ENCODE peak calls at places on chromosome 5, in four cellular contexts. V is left lobe of liver, W is nucleus accumbens, L is natural killer cell. O is an unnamed sample.

GRCh38 chr5:148090780-148091221 is 27.0 kb downstream of the SPINK5 start:
- DNase-seq in L (no peak), V (no peak), W (no peak), O (no peak)

GRCh38 chr5:74316064-74316586 is 324.4 kb downstream of the ENC1 start:
- DNase-seq in W (no peak), V (no peak), L (no peak), O (no peak)

GRCh38 chr5:14143509-14143842 is 334 bp downstream of the TRIO start:
- DNase-seq in W (no peak), V (no peak), L (no peak), O (no peak)

GRCh38 chr5:81994679-81995078 is 22.9 kb downstream of the ATG10 start:
- DNase-seq in L (no peak), V (no peak), W (no peak), O (no peak)

GRCh38 chr5:135219868-135220267 is 179.2 kb downstream of the MACROH2A1 start:
- DNase-seq in L (no peak), W (no peak), V (peak), O (no peak)

GRCh38 chr5:77396017-77396416 is 96.1 kb downstream of the WDR41 start:
- DNase-seq in V (no peak), L (no peak), W (no peak), O (no peak)

GRCh38 chr5:45399041-45399440 is 297.1 kb downstream of the HCN1 start:
- DNase-seq in V (no peak), W (no peak), L (no peak), O (no peak)

GRCh38 chr5:71892641-71893340 is 173.7 kb downstream of the CARTPT start:
- DNase-seq in V (no peak), L (no peak), W (no peak), O (no peak)

GRCh38 chr5:174335682-174336364 is 290.3 kb downstream of the NSG2 start:
- DNase-seq in L (no peak), V (no peak), W (no peak), O (no peak)

GRCh38 chr5:89228355-89228754 is 345.4 kb upstream of the MEF2C start:
- DNase-seq in W (no peak), V (no peak), L (no peak), O (no peak)

GRCh38 chr5:7676455-7676854 is 174.5 kb downstream of the CFAP90 start:
- DNase-seq in L (no peak), V (no peak), W (no peak), O (no peak)

GRCh38 chr5:133049726-133050048 is 2.1 kb upstream of the HSPA4 start:
- DNase-seq in L (no peak), W (no peak), V (no peak), O (no peak)

GRCh38 chr5:83564069-83564749 is 92.7 kb downstream of the VCAN start:
- DNase-seq in W (no peak), V (no peak), L (no peak), O (no peak)

GRCh38 chr5:116654890-116655289 is 80.3 kb upstream of the SEMA6A start:
- DNase-seq in L (no peak), W (no peak), V (no peak), O (no peak)

GRCh38 chr5:2903451-2904395 is 152.2 kb upstream of the IRX2 start:
- DNase-seq in W (no peak), L (no peak), V (no peak), O (no peak)

GRCh38 chr5:142433526-142434321 is 108.9 kb upstream of the SPRY4 start:
- DNase-seq in W (no peak), V (no peak), L (no peak), O (no peak)

GRCh38 chr5:178313316-178313715 is 80.7 kb upstream of the PHYKPL start:
- DNase-seq in W (no peak), L (no peak), V (no peak), O (no peak)

GRCh38 chr5:107580902-107581823 is 89.6 kb downstream of the EFNA5 start:
- DNase-seq in W (no peak), L (no peak), V (no peak), O (no peak)

GRCh38 chr5:39459091-39459490 is 34.3 kb upstream of the DAB2 start:
- DNase-seq in V (no peak), W (no peak), L (no peak), O (no peak)

GRCh38 chr5:42666821-42667325 is 89.7 kb upstream of the CCDC152 start:
- DNase-seq in L (no peak), V (no peak), W (no peak), O (no peak)

GRCh38 chr5:16841416-16841815 is 94.7 kb downstream of the MYO10 start:
- DNase-seq in W (no peak), L (no peak), V (no peak), O (no peak)

GRCh38 chr5:60916646-60917045 is 28.2 kb downstream of the ERCC8 start:
- DNase-seq in L (no peak), W (no peak), V (no peak), O (no peak)

GRCh38 chr5:159106569-159107282 is 7.0 kb upstream of the EBF1 start:
- DNase-seq in V (peak), L (peak), W (peak), O (no peak)

GRCh38 chr5:92939428-92939827 is 641.6 kb downstream of the NR2F1-AS1 start:
- DNase-seq in L (no peak), W (no peak), V (no peak), O (no peak)

GRCh38 chr5:139422307-139422893 is 16.9 kb downstream of the DNAJC18 start:
- DNase-seq in W (no peak), V (no peak), L (no peak), O (peak)

GRCh38 chr5:150082364-150082763 is 4.0 kb downstream of the CSF1R start:
- DNase-seq in V (no peak), L (no peak), W (no peak), O (no peak)

GRCh38 chr5:67234671-67235176 is 38.1 kb upstream of the CD180 start:
- DNase-seq in V (peak), L (no peak), W (no peak), O (no peak)

GRCh38 chr5:98975223-98975622 is 46.4 kb upstream of the CHD1 start:
- DNase-seq in W (no peak), L (no peak), V (no peak), O (no peak)

GRCh38 chr5:125372694-125373621 is 626.5 kb upstream of the ZNF608 start:
- DNase-seq in W (peak), L (no peak), V (no peak), O (no peak)

GRCh38 chr5:58016329-58016728 is 443.6 kb downstream of the PLK2 start:
- DNase-seq in L (no peak), W (no peak), V (no peak), O (no peak)

GRCh38 chr5:124773291-124774001 is 27.0 kb upstream of the ZNF608 start:
- DNase-seq in V (no peak), L (no peak), W (no peak), O (no peak)

GRCh38 chr5:11925701-11926100 is 21.5 kb upstream of the CTNND2 start:
- DNase-seq in V (no peak), W (no peak), L (no peak), O (no peak)